ENCODE peak calls at places on chromosomes 6 and 20, in ten cellular contexts. E is GM10248, Y is brain microvascular endothelial cell, X is fibroblast of the aortic adventitia, N is left lung, P is stomach, M is foreskin fibroblast, K is ovary, W is ascending aorta, I is colonic mucosa. A is an unnamed sample.

GRCh38 chr20:60087563-60088105 is 129.4 kb downstream of the CDH26 start:
- DNase-seq in E (no peak), Y (no peak), X (peak), N (no peak), P (no peak), M (peak), K (no peak), W (no peak), I (no peak), A (no peak)

GRCh38 chr6:145963216-145964068 is 716 bp downstream of the SHPRH start:
- DNase-seq in E (peak), Y (peak), X (peak), N (peak), P (peak), M (peak), K (no peak), W (no peak), I (peak), A (peak)

GRCh38 chr20:719816-720215 is 44.2 kb upstream of the SCRT2 start:
- DNase-seq in E (no peak), Y (no peak), X (no peak), N (no peak), P (no peak), M (no peak), K (no peak), W (no peak), I (no peak), A (no peak)

GRCh38 chr6:107827541-107827940 is 3.4 kb upstream of the SCML4 start:
- DNase-seq in E (no peak), Y (no peak), X (no peak), N (no peak), P (no peak), M (no peak), K (no peak), W (no peak), I (no peak), A (no peak)

GRCh38 chr6:106973018-106973840 is 1.3 kb downstream of the CD24 start:
- DNase-seq in E (peak), Y (no peak), X (no peak), N (no peak), P (peak), M (no peak), K (no peak), W (no peak), I (peak), A (peak)

GRCh38 chr6:77466055-77467028 is 3.1 kb upstream of the HTR1B start:
- DNase-seq in E (peak), Y (peak), X (peak), N (peak), P (peak), M (peak), K (peak), W (no peak), I (peak), A (no peak)

GRCh38 chr6:27130668-27131428 is 116.7 kb upstream of the PRSS16 start:
- DNase-seq in E (no peak), Y (no peak), X (no peak), N (no peak), P (no peak), M (peak), K (no peak), W (no peak), I (no peak), A (no peak)

GRCh38 chr6:51213806-51214205 is 395.1 kb downstream of the TFAP2B start:
- DNase-seq in E (no peak), Y (no peak), X (no peak), N (peak), P (no peak), M (no peak), K (no peak), W (no peak), I (no peak), A (no peak)

GRCh38 chr6:4225207-4225872 is 90.0 kb upstream of the ECI2 start:
- DNase-seq in E (no peak), Y (no peak), X (peak), N (no peak), P (no peak), M (no peak), K (no peak), W (no peak), I (no peak), A (no peak)

GRCh38 chr20:38650010-38650409 is 48.4 kb downstream of the ARHGAP40 start:
- DNase-seq in E (no peak), Y (no peak), X (no peak), N (no peak), P (no peak), M (no peak), K (no peak), W (no peak), I (no peak), A (no peak)
- TF ChIP-seq CTCF in E (no peak), Y (peak), X (no peak), N (no peak), P (no peak), M (no peak), K (no peak), W (no peak), I (no peak), A (no peak)

DNA sequence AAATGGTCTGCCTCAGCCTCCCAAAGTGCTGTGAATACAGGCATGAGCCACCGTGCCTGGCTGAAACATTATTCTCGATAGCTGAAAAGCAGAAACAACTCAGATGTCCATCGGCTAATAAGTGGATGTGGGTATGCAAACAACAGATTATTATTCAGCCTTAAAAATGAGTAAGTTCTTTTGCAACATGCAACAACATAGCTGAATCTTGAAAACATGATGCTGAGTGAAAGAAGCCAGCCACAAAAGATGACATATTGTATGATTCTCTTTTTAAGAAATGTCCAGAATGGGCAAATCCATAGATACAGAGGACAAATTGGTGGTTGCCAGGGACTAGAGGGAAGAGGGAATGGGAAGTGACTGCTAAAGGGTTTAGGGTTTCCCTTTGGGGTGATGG is 61.7 kb downstream of the RIOK1 start:
- DNase-seq in E (no peak), Y (no peak), X (no peak), N (no peak), P (no peak), M (no peak), K (no peak), W (no peak), I (no peak), A (no peak)
- TF ChIP-seq CTCF in E (no peak), Y (no peak), X (no peak), N (no peak), P (no peak), M (no peak), K (no peak), W (no peak), I (no peak), A (no peak)

GRCh38 chr6:44004625-44005506 is 122.4 kb downstream of the MRPL14 start:
- DNase-seq in E (no peak), Y (no peak), X (peak), N (peak), P (no peak), M (peak), K (no peak), W (no peak), I (no peak), A (no peak)
- TF ChIP-seq CTCF in E (peak), Y (peak), X (peak), N (peak), P (no peak), M (peak), K (no peak), W (peak), I (no peak), A (no peak)

GRCh38 chr20:17471606-17472187 is 59.5 kb downstream of the BFSP1 start:
- DNase-seq in E (no peak), Y (no peak), X (no peak), N (no peak), P (no peak), M (no peak), K (no peak), W (no peak), I (no peak), A (no peak)

GRCh38 chr20:17468073-17468840 is 62.9 kb downstream of the BFSP1 start:
- DNase-seq in E (no peak), Y (no peak), X (no peak), N (no peak), P (no peak), M (no peak), K (no peak), W (no peak), I (no peak), A (no peak)

GRCh38 chr20:17470521-17470920 is 60.7 kb downstream of the BFSP1 start:
- DNase-seq in E (no peak), Y (no peak), X (no peak), N (no peak), P (no peak), M (no peak), K (no peak), W (no peak), I (no peak), A (no peak)

GRCh38 chr20:17466641-17467040 is 64.5 kb downstream of the BFSP1 start:
- DNase-seq in E (no peak), Y (no peak), X (no peak), N (no peak), P (no peak), M (no peak), K (no peak), W (no peak), I (no peak), A (no peak)

GRCh38 chr20:17469631-17470030 is 61.5 kb downstream of the BFSP1 start:
- DNase-seq in E (no peak), Y (no peak), X (no peak), N (no peak), P (no peak), M (no peak), K (no peak), W (no peak), I (no peak), A (no peak)
- TF ChIP-seq CTCF in E (no peak), Y (no peak), X (no peak), N (no peak), P (no peak), M (no peak), K (no peak), W (no peak), I (no peak), A (no peak)

GRCh38 chr6:113854531-113855499 is 2.3 kb upstream of the MARCKS start:
- DNase-seq in E (peak), Y (peak), X (peak), N (peak), P (peak), M (peak), K (peak), W (no peak), I (peak), A (peak)
- TF ChIP-seq CTCF in E (peak), Y (peak), X (no peak), N (no peak), P (peak), M (no peak), K (no peak), W (peak), I (no peak), A (no peak)

GRCh38 chr6:160079686-160080043 is 42.0 kb upstream of the SLC22A1 start:
- DNase-seq in E (no peak), Y (no peak), X (no peak), N (no peak), P (no peak), M (no peak), K (no peak), W (no peak), I (no peak), A (no peak)

GRCh38 chr6:160077526-160077925 is 44.1 kb upstream of the SLC22A1 start:
- DNase-seq in E (no peak), Y (no peak), X (no peak), N (no peak), P (no peak), M (peak), K (no peak), W (no peak), I (no peak), A (no peak)

GRCh38 chr6:160078883-160079685 is 42.5 kb upstream of the SLC22A1 start:
- DNase-seq in E (no peak), Y (no peak), X (no peak), N (no peak), P (no peak), M (no peak), K (no peak), W (no peak), I (no peak), A (no peak)

GRCh38 chr6:160073272-160073671 is 48.3 kb upstream of the SLC22A1 start:
- DNase-seq in E (no peak), Y (no peak), X (no peak), N (no peak), P (no peak), M (no peak), K (no peak), W (no peak), I (no peak), A (no peak)

GRCh38 chr6:160076009-160076408 is 45.6 kb upstream of the SLC22A1 start:
- DNase-seq in E (no peak), Y (no peak), X (no peak), N (no peak), P (no peak), M (no peak), K (no peak), W (no peak), I (no peak), A (no peak)
- TF ChIP-seq CTCF in E (no peak), Y (no peak), X (no peak), N (no peak), P (no peak), M (no peak), K (no peak), W (no peak), I (no peak), A (no peak)

DNA sequence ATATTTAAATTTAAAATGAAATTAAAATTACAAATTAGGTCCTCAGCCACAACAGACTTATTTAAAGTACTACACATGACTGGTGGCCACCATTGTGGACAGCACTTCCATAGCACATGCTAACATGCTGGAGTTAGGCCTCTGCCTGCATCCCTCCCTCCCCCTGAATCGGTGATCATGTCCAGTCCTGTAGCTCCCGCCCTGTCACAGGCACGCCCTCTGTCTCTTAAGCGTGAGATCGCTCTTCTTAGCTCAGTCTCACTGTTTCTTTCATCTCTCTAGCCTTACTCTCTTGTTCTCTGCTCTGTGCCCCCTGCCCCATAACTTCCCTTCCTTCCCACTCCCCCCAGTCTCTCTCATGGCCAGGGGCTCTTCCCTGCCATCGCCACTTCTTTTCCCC is 28.9 kb downstream of the ELMO2 start:
- DNase-seq in E (no peak), Y (no peak), X (no peak), N (no peak), P (no peak), M (no peak), K (no peak), W (no peak), I (no peak), A (no peak)
- TF ChIP-seq CTCF in E (no peak), Y (no peak), X (no peak), N (no peak), P (no peak), M (no peak), K (no peak), W (no peak), I (no peak), A (no peak)

GRCh38 chr6:157281570-157281969 is 41.7 kb downstream of the TMEM242 start:
- DNase-seq in E (no peak), Y (peak), X (no peak), N (no peak), P (peak), M (no peak), K (no peak), W (no peak), I (no peak), A (no peak)
- TF ChIP-seq CTCF in E (no peak), Y (no peak), X (peak), N (no peak), P (peak), M (no peak), K (no peak), W (peak), I (peak), A (no peak)

GRCh38 chr6:68443704-68444103 is 191.4 kb upstream of the ADGRB3 start:
- DNase-seq in E (no peak), Y (no peak), X (no peak), N (no peak), P (no peak), M (no peak), K (no peak), W (no peak), I (no peak), A (no peak)
- TF ChIP-seq CTCF in E (no peak), Y (peak), X (peak), N (no peak), P (no peak), M (no peak), K (no peak), W (no peak), I (no peak), A (no peak)